ENCODE peak calls at places on chromosomes 3 and 15, in ten cellular contexts. One of them, this sample, is unnamed.
A peak's percentile ranks its signal among the peaks of the same experiment; 100 is the strongest.

GRCh38 chr3:50536471-50537180 is 30.9 kb downstream of the C3orf18 start:
- DNase-seq in H9: no peak
- DNase-seq in IMR-90: peak; percentile 29
- DNase-seq in left ventricle myocardium inferior: no peak
- DNase-seq in heart left ventricle: no peak
- DNase-seq in gastrocnemius medialis: no peak
- DNase-seq in CD8-positive, alpha-beta T cell: no peak
- DNase-seq in lower lobe of right lung: no peak
- DNase-seq in A549: no peak
- DNase-seq in right lobe of liver: no peak
- DNase-seq in this sample: no peak

GRCh38 chr3:182491571-182491970 is 301.7 kb upstream of the ATP11B start:
- DNase-seq in left ventricle myocardium inferior: no peak
- DNase-seq in IMR-90: no peak
- DNase-seq in lower lobe of right lung: no peak
- DNase-seq in heart left ventricle: no peak
- DNase-seq in CD8-positive, alpha-beta T cell: no peak
- DNase-seq in A549: no peak
- DNase-seq in right lobe of liver: no peak
- DNase-seq in gastrocnemius medialis: no peak
- DNase-seq in H9: no peak
- DNase-seq in this sample: no peak

GRCh38 chr3:68088216-68088615 is 433.8 kb upstream of the SUCLG2 start:
- DNase-seq in IMR-90: no peak
- DNase-seq in right lobe of liver: no peak
- DNase-seq in H9: no peak
- DNase-seq in A549: no peak
- DNase-seq in left ventricle myocardium inferior: no peak
- DNase-seq in CD8-positive, alpha-beta T cell: no peak
- DNase-seq in lower lobe of right lung: no peak
- DNase-seq in heart left ventricle: no peak
- DNase-seq in gastrocnemius medialis: no peak
- DNase-seq in this sample: no peak

GRCh38 chr3:40939113-40940070 is 259.9 kb upstream of the CTNNB1 start:
- DNase-seq in H9: no peak
- DNase-seq in heart left ventricle: no peak
- DNase-seq in right lobe of liver: no peak
- DNase-seq in A549: no peak
- DNase-seq in CD8-positive, alpha-beta T cell: no peak
- DNase-seq in IMR-90: no peak
- DNase-seq in lower lobe of right lung: peak; percentile 79
- DNase-seq in left ventricle myocardium inferior: no peak
- DNase-seq in gastrocnemius medialis: peak; percentile 10
- DNase-seq in this sample: no peak

GRCh38 chr15:79037848-79038247 is 52.7 kb downstream of the RASGRF1 start:
- DNase-seq in CD8-positive, alpha-beta T cell: no peak
- DNase-seq in H9: no peak
- DNase-seq in right lobe of liver: no peak
- DNase-seq in lower lobe of right lung: no peak
- DNase-seq in A549: no peak
- DNase-seq in left ventricle myocardium inferior: no peak
- DNase-seq in heart left ventricle: no peak
- DNase-seq in gastrocnemius medialis: no peak
- DNase-seq in IMR-90: no peak
- DNase-seq in this sample: peak; percentile 47

GRCh38 chr15:75016431-75016830 is 7.0 kb upstream of the PPCDC start:
- DNase-seq in lower lobe of right lung: no peak
- DNase-seq in CD8-positive, alpha-beta T cell: no peak
- DNase-seq in heart left ventricle: no peak
- DNase-seq in left ventricle myocardium inferior: no peak
- DNase-seq in IMR-90: no peak
- DNase-seq in A549: no peak
- DNase-seq in right lobe of liver: no peak
- DNase-seq in gastrocnemius medialis: no peak
- DNase-seq in H9: no peak
- DNase-seq in this sample: no peak

GRCh38 chr3:48067271-48067670 is 51.1 kb upstream of the MAP4 start:
- DNase-seq in H9: no peak
- DNase-seq in CD8-positive, alpha-beta T cell: no peak
- DNase-seq in A549: no peak
- DNase-seq in gastrocnemius medialis: no peak
- DNase-seq in right lobe of liver: no peak
- DNase-seq in lower lobe of right lung: no peak
- DNase-seq in heart left ventricle: no peak
- DNase-seq in IMR-90: no peak
- DNase-seq in left ventricle myocardium inferior: no peak
- DNase-seq in this sample: no peak

GRCh38 chr15:96237002-96237401 is 93.5 kb upstream of the NR2F2 start:
- DNase-seq in right lobe of liver: no peak
- DNase-seq in CD8-positive, alpha-beta T cell: no peak
- DNase-seq in heart left ventricle: no peak
- DNase-seq in A549: no peak
- DNase-seq in gastrocnemius medialis: no peak
- DNase-seq in left ventricle myocardium inferior: no peak
- DNase-seq in H9: no peak
- DNase-seq in lower lobe of right lung: no peak
- DNase-seq in IMR-90: no peak
- DNase-seq in this sample: no peak

GRCh38 chr3:104610730-104611652 is 755.7 kb upstream of the ALCAM start:
- DNase-seq in A549: no peak
- DNase-seq in CD8-positive, alpha-beta T cell: no peak
- DNase-seq in right lobe of liver: no peak
- DNase-seq in H9: no peak
- DNase-seq in gastrocnemius medialis: no peak
- DNase-seq in heart left ventricle: no peak
- DNase-seq in lower lobe of right lung: no peak
- DNase-seq in IMR-90: no peak
- DNase-seq in left ventricle myocardium inferior: no peak
- DNase-seq in this sample: no peak

GRCh38 chr3:175105066-175105465 is 245.9 kb downstream of the NAALADL2 start:
- DNase-seq in A549: no peak
- DNase-seq in CD8-positive, alpha-beta T cell: no peak
- DNase-seq in left ventricle myocardium inferior: no peak
- DNase-seq in heart left ventricle: no peak
- DNase-seq in IMR-90: peak; percentile 72
- DNase-seq in right lobe of liver: no peak
- DNase-seq in gastrocnemius medialis: no peak
- DNase-seq in H9: no peak
- DNase-seq in lower lobe of right lung: no peak
- DNase-seq in this sample: no peak

GRCh38 chr15:32029409-32029861 is 880 bp upstream of the CHRNA7 start:
- DNase-seq in CD8-positive, alpha-beta T cell: no peak
- DNase-seq in lower lobe of right lung: peak; percentile 47
- DNase-seq in left ventricle myocardium inferior: no peak
- DNase-seq in H9: peak; percentile 71
- DNase-seq in heart left ventricle: no peak
- DNase-seq in A549: peak; percentile 31
- DNase-seq in gastrocnemius medialis: no peak
- DNase-seq in IMR-90: no peak
- DNase-seq in right lobe of liver: peak; percentile 32
- DNase-seq in this sample: peak; percentile 18

GRCh38 chr3:99774467-99774866 is 43.2 kb upstream of the CMSS1 start:
- DNase-seq in left ventricle myocardium inferior: no peak
- DNase-seq in H9: no peak
- DNase-seq in A549: no peak
- DNase-seq in right lobe of liver: no peak
- DNase-seq in IMR-90: peak; percentile 74
- DNase-seq in heart left ventricle: no peak
- DNase-seq in CD8-positive, alpha-beta T cell: no peak
- DNase-seq in lower lobe of right lung: no peak
- DNase-seq in gastrocnemius medialis: no peak
- DNase-seq in this sample: peak; percentile 91

GRCh38 chr3:61637088-61638051 is 76.0 kb downstream of the PTPRG start:
- DNase-seq in CD8-positive, alpha-beta T cell: no peak
- DNase-seq in lower lobe of right lung: no peak
- DNase-seq in left ventricle myocardium inferior: no peak
- DNase-seq in right lobe of liver: peak; percentile 49
- DNase-seq in A549: no peak
- DNase-seq in heart left ventricle: no peak
- DNase-seq in H9: no peak
- DNase-seq in gastrocnemius medialis: peak; percentile 35
- DNase-seq in IMR-90: peak; percentile 45
- DNase-seq in this sample: no peak

GRCh38 chr3:108132727-108133373 is 42.0 kb upstream of the CD47 start:
- DNase-seq in IMR-90: peak; percentile 78
- DNase-seq in lower lobe of right lung: no peak
- DNase-seq in right lobe of liver: no peak
- DNase-seq in heart left ventricle: no peak
- DNase-seq in gastrocnemius medialis: no peak
- DNase-seq in CD8-positive, alpha-beta T cell: no peak
- DNase-seq in H9: no peak
- DNase-seq in left ventricle myocardium inferior: no peak
- DNase-seq in A549: peak; percentile 13
- DNase-seq in this sample: peak; percentile 87

GRCh38 chr3:8655387-8655835 is 10.8 kb upstream of the SSUH2 start:
- DNase-seq in IMR-90: no peak
- DNase-seq in CD8-positive, alpha-beta T cell: no peak
- DNase-seq in right lobe of liver: no peak
- DNase-seq in H9: no peak
- DNase-seq in gastrocnemius medialis: no peak
- DNase-seq in left ventricle myocardium inferior: no peak
- DNase-seq in lower lobe of right lung: no peak
- DNase-seq in A549: no peak
- DNase-seq in heart left ventricle: no peak
- DNase-seq in this sample: no peak

GRCh38 chr3:141561426-141562034 is 74.7 kb downstream of the RASA2 start:
- DNase-seq in heart left ventricle: no peak
- DNase-seq in A549: no peak
- DNase-seq in gastrocnemius medialis: no peak
- DNase-seq in H9: no peak
- DNase-seq in left ventricle myocardium inferior: no peak
- DNase-seq in lower lobe of right lung: no peak
- DNase-seq in IMR-90: peak; percentile 80
- DNase-seq in right lobe of liver: no peak
- DNase-seq in CD8-positive, alpha-beta T cell: no peak
- DNase-seq in this sample: no peak

GRCh38 chr15:68795298-68795848 is 25.3 kb downstream of the ANP32A start:
- DNase-seq in heart left ventricle: peak; percentile 92
- DNase-seq in H9: peak; percentile 94
- DNase-seq in gastrocnemius medialis: peak; percentile 90
- DNase-seq in A549: no peak
- DNase-seq in lower lobe of right lung: peak; percentile 93
- DNase-seq in left ventricle myocardium inferior: peak; percentile 93
- DNase-seq in CD8-positive, alpha-beta T cell: no peak
- DNase-seq in right lobe of liver: peak; percentile 83
- DNase-seq in IMR-90: peak; percentile 57
- DNase-seq in this sample: peak; percentile 88

GRCh38 chr15:88241461-88241860 is 15.1 kb downstream of the NTRK3 start:
- DNase-seq in left ventricle myocardium inferior: no peak
- DNase-seq in lower lobe of right lung: no peak
- DNase-seq in A549: no peak
- DNase-seq in heart left ventricle: no peak
- DNase-seq in H9: no peak
- DNase-seq in CD8-positive, alpha-beta T cell: no peak
- DNase-seq in right lobe of liver: no peak
- DNase-seq in IMR-90: no peak
- DNase-seq in gastrocnemius medialis: no peak
- DNase-seq in this sample: no peak

GRCh38 chr15:88243156-88243555 is 13.4 kb downstream of the NTRK3 start:
- DNase-seq in IMR-90: no peak
- DNase-seq in left ventricle myocardium inferior: no peak
- DNase-seq in heart left ventricle: no peak
- DNase-seq in CD8-positive, alpha-beta T cell: no peak
- DNase-seq in right lobe of liver: no peak
- DNase-seq in lower lobe of right lung: no peak
- DNase-seq in gastrocnemius medialis: no peak
- DNase-seq in H9: no peak
- DNase-seq in A549: no peak
- DNase-seq in this sample: no peak

GRCh38 chr15:88241060-88241459 is 15.5 kb downstream of the NTRK3 start:
- DNase-seq in right lobe of liver: no peak
- DNase-seq in gastrocnemius medialis: no peak
- DNase-seq in CD8-positive, alpha-beta T cell: no peak
- DNase-seq in A549: no peak
- DNase-seq in IMR-90: no peak
- DNase-seq in heart left ventricle: no peak
- DNase-seq in H9: peak; percentile 49
- DNase-seq in left ventricle myocardium inferior: no peak
- DNase-seq in lower lobe of right lung: no peak
- DNase-seq in this sample: no peak

GRCh38 chr15:88243895-88244787 is 12.4 kb downstream of the NTRK3 start:
- DNase-seq in lower lobe of right lung: no peak
- DNase-seq in heart left ventricle: no peak
- DNase-seq in left ventricle myocardium inferior: no peak
- DNase-seq in gastrocnemius medialis: no peak
- DNase-seq in A549: peak; percentile 59
- DNase-seq in right lobe of liver: no peak
- DNase-seq in CD8-positive, alpha-beta T cell: no peak
- DNase-seq in H9: peak; percentile 54
- DNase-seq in IMR-90: peak; percentile 13
- DNase-seq in this sample: no peak

GRCh38 chr15:88242586-88242985 is 14.0 kb downstream of the NTRK3 start:
- DNase-seq in CD8-positive, alpha-beta T cell: no peak
- DNase-seq in A549: no peak
- DNase-seq in left ventricle myocardium inferior: no peak
- DNase-seq in right lobe of liver: no peak
- DNase-seq in lower lobe of right lung: no peak
- DNase-seq in heart left ventricle: no peak
- DNase-seq in IMR-90: no peak
- DNase-seq in H9: no peak
- DNase-seq in gastrocnemius medialis: no peak
- DNase-seq in this sample: no peak
- H3K4me1 ChIP-seq in CD8-positive, alpha-beta T cell: no peaks in the 10 kb centered on the region
- H3K4me1 ChIP-seq in A549: peaks cover 42% of the 10 kb centered on the region
- H3K4me1 ChIP-seq in left ventricle myocardium inferior: peaks cover 11% of the 10 kb centered on the region
- H3K4me1 ChIP-seq in right lobe of liver: peaks cover 3% of the 10 kb centered on the region
- H3K4me1 ChIP-seq in lower lobe of right lung: peaks cover 9% of the 10 kb centered on the region
- H3K4me1 ChIP-seq in heart left ventricle: peaks cover 3% of the 10 kb centered on the region
- H3K4me1 ChIP-seq in IMR-90: no peaks in the 10 kb centered on the region
- H3K4me1 ChIP-seq in H9: no peaks in the 10 kb centered on the region
- H3K4me1 ChIP-seq in gastrocnemius medialis: peaks cover 4% of the 10 kb centered on the region
- H3K4me1 ChIP-seq in this sample: no peaks in the 10 kb centered on the region

GRCh38 chr15:59741274-59741906 is 52.3 kb upstream of the BNIP2 start:
- DNase-seq in gastrocnemius medialis: no peak
- DNase-seq in H9: peak; percentile 50
- DNase-seq in left ventricle myocardium inferior: no peak
- DNase-seq in CD8-positive, alpha-beta T cell: no peak
- DNase-seq in IMR-90: no peak
- DNase-seq in heart left ventricle: no peak
- DNase-seq in right lobe of liver: peak; percentile 23
- DNase-seq in lower lobe of right lung: no peak
- DNase-seq in A549: no peak
- DNase-seq in this sample: peak; percentile 45
- TF ChIP-seq CTCF in gastrocnemius medialis: no peak
- TF ChIP-seq CTCF in H9: peak; percentile 60
- TF ChIP-seq CTCF in left ventricle myocardium inferior: no peak
- TF ChIP-seq CTCF in CD8-positive, alpha-beta T cell: no peak
- TF ChIP-seq CTCF in IMR-90: no peak
- TF ChIP-seq CTCF in heart left ventricle: no peak
- TF ChIP-seq CTCF in right lobe of liver: peak; percentile 45
- TF ChIP-seq CTCF in lower lobe of right lung: no peak
- TF ChIP-seq CTCF in A549: peak; percentile 30
- TF ChIP-seq CTCF in this sample: peak; percentile 62

GRCh38 chr3:168048414-168049330 is 47.1 kb downstream of the GOLIM4 start:
- DNase-seq in lower lobe of right lung: no peak
- DNase-seq in heart left ventricle: no peak
- DNase-seq in H9: no peak
- DNase-seq in right lobe of liver: no peak
- DNase-seq in left ventricle myocardium inferior: no peak
- DNase-seq in A549: no peak
- DNase-seq in gastrocnemius medialis: no peak
- DNase-seq in CD8-positive, alpha-beta T cell: no peak
- DNase-seq in IMR-90: no peak
- DNase-seq in this sample: no peak
- H3K4me1 ChIP-seq in lower lobe of right lung: peaks cover 8% of the 10 kb centered on the region
- H3K4me1 ChIP-seq in heart left ventricle: peaks cover 21% of the 10 kb centered on the region
- H3K4me1 ChIP-seq in H9: peaks cover 7% of the 10 kb centered on the region
- H3K4me1 ChIP-seq in right lobe of liver: peaks cover 21% of the 10 kb centered on the region
- H3K4me1 ChIP-seq in left ventricle myocardium inferior: peaks cover 71% of the 10 kb centered on the region
- H3K4me1 ChIP-seq in A549: no peaks in the 10 kb centered on the region
- H3K4me1 ChIP-seq in gastrocnemius medialis: peaks cover 53% of the 10 kb centered on the region
- H3K4me1 ChIP-seq in CD8-positive, alpha-beta T cell: no peaks in the 10 kb centered on the region
- H3K4me1 ChIP-seq in IMR-90: peaks cover 13% of the 10 kb centered on the region
- H3K4me1 ChIP-seq in this sample: no peaks in the 10 kb centered on the region

GRCh38 chr3:11651900-11652299 is 8.2 kb upstream of the VGLL4 start:
- DNase-seq in IMR-90: peak; percentile 63
- DNase-seq in left ventricle myocardium inferior: no peak
- DNase-seq in heart left ventricle: no peak
- DNase-seq in CD8-positive, alpha-beta T cell: no peak
- DNase-seq in right lobe of liver: no peak
- DNase-seq in lower lobe of right lung: no peak
- DNase-seq in gastrocnemius medialis: no peak
- DNase-seq in A549: peak; percentile 44
- DNase-seq in H9: no peak
- DNase-seq in this sample: no peak
- TF ChIP-seq CTCF in IMR-90: peak; percentile 55
- TF ChIP-seq CTCF in left ventricle myocardium inferior: peak; percentile 73
- TF ChIP-seq CTCF in heart left ventricle: peak; percentile 53
- TF ChIP-seq CTCF in CD8-positive, alpha-beta T cell: peak; percentile 83
- TF ChIP-seq CTCF in right lobe of liver: peak; percentile 48
- TF ChIP-seq CTCF in lower lobe of right lung: peak; percentile 60
- TF ChIP-seq CTCF in gastrocnemius medialis: peak; percentile 53
- TF ChIP-seq CTCF in A549: peak; percentile 73
- TF ChIP-seq CTCF in H9: peak; percentile 80
- TF ChIP-seq CTCF in this sample: peak; percentile 69